ENCODE peak calls at places on chromosomes 13 and 19, in five cellular contexts. X is HL-60, R is cardiac fibroblast, L is astrocyte of the cerebellum, T is body of pancreas. C is an unnamed sample.

GRCh38 chr13:111142472-111142871 is 27.4 kb downstream of the ARHGEF7 start:
- DNase-seq in X (no peak), R (no peak), L (no peak), T (no peak), C (no peak)

GRCh38 chr13:35617420-35617819 is 140.9 kb upstream of the MAB21L1 start:
- DNase-seq in X (no peak), R (no peak), L (no peak), T (no peak), C (no peak)

GRCh38 chr19:41325947-41326706 is 16.2 kb downstream of the CCDC97 start:
- DNase-seq in X (no peak), R (no peak), L (no peak), T (no peak), C (peak; percentile 49)

GRCh38 chr13:110525328-110526319 is 35.9 kb downstream of the RAB20 start:
- DNase-seq in X (no peak), R (no peak), L (no peak), T (no peak), C (no peak)

GRCh38 chr19:3520166-3521103 is 14.3 kb downstream of the FZR1 start:
- DNase-seq in X (no peak), R (no peak), L (no peak), T (no peak), C (no peak)

GRCh38 chr13:110520431-110521295 is 40.9 kb downstream of the RAB20 start:
- DNase-seq in X (peak; percentile 95), R (peak; percentile 93), L (peak; percentile 65), T (peak; percentile 73), C (no peak)

GRCh38 chr19:34124828-34125227 is 47.5 kb upstream of the LSM14A start:
- DNase-seq in X (no peak), R (no peak), L (no peak), T (no peak), C (no peak)

GRCh38 chr19:44696939-44697669 is 1.8 kb upstream of the CEACAM16 start:
- DNase-seq in X (no peak), R (no peak), L (no peak), T (peak; percentile 88), C (no peak)

GRCh38 chr13:90591927-90592268 is 755.6 kb upstream of the MIR17HG start:
- DNase-seq in X (no peak), R (peak; percentile 1), L (no peak), T (no peak), C (no peak)

GRCh38 chr13:76225815-76226489 is 589.8 kb downstream of the LMO7 start:
- DNase-seq in X (no peak), R (peak; percentile 29), L (peak; percentile 8), T (no peak), C (no peak)

GRCh38 chr19:15378529-15379082 is 981 bp downstream of the AKAP8 start:
- DNase-seq in X (peak; percentile 56), R (peak; percentile 58), L (no peak), T (peak; percentile 54), C (no peak)

GRCh38 chr13:25171517-25172302 is at the start of gene AMER2:
- DNase-seq in X (no peak), R (peak; percentile 23), L (no peak), T (peak; percentile 61), C (no peak)

GRCh38 chr13:50179977-50180376 is 164.7 kb downstream of the KCNRG start:
- DNase-seq in X (no peak), R (no peak), L (no peak), T (no peak), C (no peak)
- TF ChIP-seq CTCF in X (no peak), R (no peak), L (no peak), T (no peak), C (no peak)

DNA sequence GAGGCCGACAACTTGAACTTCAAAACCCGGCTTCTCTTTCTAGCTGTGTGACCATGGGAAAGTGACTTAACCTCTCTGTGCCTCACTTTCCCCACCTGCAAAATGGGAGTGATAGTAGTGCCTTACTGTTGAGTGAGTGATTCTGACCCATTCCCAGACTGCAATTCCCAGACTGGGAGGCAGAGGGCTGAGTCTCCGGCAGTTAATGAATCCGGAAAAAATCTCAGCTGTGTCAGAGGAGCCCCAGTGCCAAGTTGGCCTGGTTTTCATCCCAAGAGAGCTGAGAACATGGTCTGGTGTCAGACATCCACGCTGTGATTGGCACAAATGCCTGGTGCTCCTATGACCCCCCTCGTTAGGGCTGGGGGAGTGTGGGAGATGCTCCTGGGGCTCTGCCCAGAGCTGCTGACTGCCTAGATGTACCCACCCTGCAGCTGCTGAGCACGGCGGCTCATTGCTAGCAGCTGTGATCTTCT is 50.0 kb downstream of the PIN1 start:
- DNase-seq in X (no peak), R (peak; percentile 87), L (no peak), T (no peak), C (no peak)
- TF ChIP-seq CTCF in X (no peak), R (peak; percentile 57), L (peak; percentile 53), T (no peak), C (no peak)

GRCh38 chr13:113548171-113548641 is 36.3 kb upstream of the TFDP1 start:
- DNase-seq in X (no peak), R (no peak), L (peak; percentile 69), T (no peak), C (no peak)
- TF ChIP-seq CTCF in X (no peak), R (no peak), L (peak; percentile 2), T (no peak), C (no peak)

DNA sequence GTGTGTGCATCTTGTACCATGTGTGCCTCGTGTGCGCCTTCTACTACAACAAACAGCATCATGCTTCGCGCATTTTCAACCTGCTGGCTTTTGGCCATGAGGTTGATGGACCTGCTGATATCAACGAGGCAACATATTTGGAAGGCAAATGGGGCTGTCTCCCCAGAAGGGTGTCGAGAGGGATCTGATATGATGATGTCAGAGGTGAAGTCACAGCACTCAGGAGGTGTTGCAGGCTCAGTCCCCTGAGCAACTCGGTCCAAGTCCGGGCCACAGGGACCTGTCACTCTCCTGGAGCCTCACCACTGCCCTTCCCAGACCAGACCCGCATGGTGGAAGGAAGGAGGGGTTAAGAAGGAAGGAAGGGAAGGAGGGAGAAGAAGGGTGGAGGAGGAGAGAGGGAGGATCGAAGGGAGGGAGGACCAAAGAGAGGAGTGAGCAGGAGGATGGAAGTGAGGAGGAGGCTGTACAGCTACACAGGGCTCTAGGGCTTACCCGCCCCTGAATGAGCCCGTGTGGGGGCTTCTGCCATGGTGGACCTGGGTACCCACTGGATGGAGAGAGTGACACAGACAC is 6.7 kb upstream of the C13orf46 start:
- DNase-seq in X (no peak), R (no peak), L (no peak), T (no peak), C (no peak)
- TF ChIP-seq CTCF in X (no peak), R (no peak), L (no peak), T (no peak), C (no peak)

GRCh38 chr13:20953245-20953931 is 50.8 kb upstream of the XPO4 start:
- DNase-seq in X (no peak), R (no peak), L (no peak), T (no peak), C (no peak)
- TF ChIP-seq CTCF in X (no peak), R (no peak), L (no peak), T (no peak), C (no peak)

DNA sequence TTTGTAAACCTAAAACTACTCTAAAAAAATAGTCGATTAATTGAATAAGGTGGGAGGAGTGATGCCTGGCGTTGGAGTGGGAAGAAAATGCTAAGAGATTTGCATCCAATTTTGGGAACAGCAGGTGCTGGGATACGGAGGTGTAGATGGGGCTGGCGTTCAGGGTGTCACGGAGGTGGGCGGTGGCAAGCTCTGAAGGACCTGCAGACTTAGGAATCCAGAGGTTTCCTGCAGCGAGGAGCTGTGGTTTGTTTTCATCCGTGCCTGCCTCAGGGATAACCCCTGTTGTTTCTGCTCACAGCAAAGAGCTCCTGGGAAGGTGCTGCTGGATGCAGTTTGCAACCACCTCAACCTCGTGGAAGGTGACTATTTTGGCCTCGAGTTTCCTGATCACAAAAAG is 166.4 kb upstream of the RNF113B start:
- DNase-seq in X (no peak), R (no peak), L (no peak), T (no peak), C (no peak)
- TF ChIP-seq CTCF in X (no peak), R (no peak), L (no peak), T (no peak), C (no peak)

GRCh38 chr19:30686252-30686762 is 314.1 kb downstream of the ZNF536 start:
- DNase-seq in X (no peak), R (peak; percentile 17), L (no peak), T (no peak), C (no peak)
- TF ChIP-seq CTCF in X (no peak), R (peak; percentile 1), L (peak; percentile 26), T (no peak), C (no peak)